ENCODE peak calls at places on chromosomes 1 and 21, in eight cellular contexts. O, T, P, X, Q, N, A and Z are unnamed samples.

GRCh38 chr1:153541641-153542569 is 1.2 kb upstream of the S100A5 start:
- DNase-seq in O (no peak), T (no peak), P (no peak), X (no peak), Q (no peak), N (no peak), A (no peak), Z (peak)

GRCh38 chr1:8661185-8662110 is 156.0 kb downstream of the RERE start:
- DNase-seq in O (no peak), T (no peak), P (no peak), X (peak), Q (peak), N (peak), A (no peak), Z (no peak)

GRCh38 chr1:175043824-175044223 is 20.6 kb upstream of the MRPS14 start:
- DNase-seq in O (no peak), T (no peak), P (no peak), X (no peak), Q (no peak), N (no peak), A (no peak), Z (no peak)

GRCh38 chr21:42113926-42114409 is 42.9 kb downstream of the UMODL1 start:
- DNase-seq in O (no peak), T (no peak), P (no peak), X (no peak), Q (peak), N (no peak), A (no peak), Z (peak)

GRCh38 chr1:111407297-111407696 is 20.2 kb downstream of the OVGP1 start:
- DNase-seq in O (no peak), T (no peak), P (no peak), X (no peak), Q (no peak), N (no peak), A (no peak), Z (no peak)

GRCh38 chr1:234040446-234041317 is 136.2 kb downstream of the SLC35F3 start:
- DNase-seq in O (no peak), T (no peak), P (no peak), X (no peak), Q (no peak), N (no peak), A (no peak), Z (no peak)

GRCh38 chr1:63575340-63575826 is 17.8 kb upstream of the PGM1 start:
- DNase-seq in O (no peak), T (no peak), P (no peak), X (no peak), Q (no peak), N (no peak), A (no peak), Z (no peak)

GRCh38 chr1:35062518-35063196 is 16.5 kb upstream of the ZMYM1 start:
- DNase-seq in O (no peak), T (no peak), P (no peak), X (no peak), Q (peak), N (no peak), A (no peak), Z (no peak)

GRCh38 chr1:24874611-24875225 is 55.4 kb downstream of the RUNX3 start:
- DNase-seq in O (no peak), T (no peak), P (no peak), X (no peak), Q (no peak), N (no peak), A (no peak), Z (no peak)

GRCh38 chr1:60078182-60078581 is 4.6 kb upstream of the C1orf87 start:
- DNase-seq in O (no peak), T (no peak), P (no peak), X (no peak), Q (no peak), N (no peak), A (no peak), Z (no peak)

GRCh38 chr1:224237094-224237881 is 54.2 kb downstream of the DEGS1 start:
- DNase-seq in O (no peak), T (no peak), P (no peak), X (no peak), Q (no peak), N (no peak), A (no peak), Z (no peak)

GRCh38 chr1:150061632-150062101 is 5.9 kb upstream of the VPS45 start:
- DNase-seq in O (no peak), T (no peak), P (no peak), X (no peak), Q (peak), N (peak), A (no peak), Z (no peak)

GRCh38 chr1:205739348-205740160 is 10.4 kb downstream of the NUCKS1 start:
- DNase-seq in O (no peak), T (no peak), P (no peak), X (peak), Q (peak), N (no peak), A (no peak), Z (no peak)

GRCh38 chr1:211517006-211517405 is 25.0 kb upstream of the RD3 start:
- DNase-seq in O (no peak), T (no peak), P (no peak), X (no peak), Q (no peak), N (no peak), A (no peak), Z (no peak)

GRCh38 chr21:32212116-32212515 is 66.7 kb downstream of the MIS18A start:
- DNase-seq in O (no peak), T (no peak), P (no peak), X (no peak), Q (no peak), N (no peak), A (no peak), Z (no peak)

GRCh38 chr1:182392045-182393028 is 747 bp upstream of the GLUL start:
- DNase-seq in O (no peak), T (no peak), P (peak), X (no peak), Q (peak), N (no peak), A (no peak), Z (peak)

GRCh38 chr1:21936366-21937031 is 611 bp downstream of the HSPG2 start:
- DNase-seq in O (no peak), T (no peak), P (no peak), X (no peak), Q (no peak), N (no peak), A (no peak), Z (peak)

GRCh38 chr21:16241021-16241420 is 511.2 kb downstream of the USP25 start:
- DNase-seq in O (no peak), T (no peak), P (no peak), X (no peak), Q (peak), N (no peak), A (no peak), Z (no peak)

GRCh38 chr1:25944986-25945385 is 38.8 kb upstream of the STMN1 start:
- DNase-seq in O (no peak), T (no peak), P (no peak), X (no peak), Q (peak), N (no peak), A (no peak), Z (no peak)

GRCh38 chr1:179083533-179083932 is 1.7 kb downstream of the TOR3A start:
- DNase-seq in O (no peak), T (no peak), P (no peak), X (no peak), Q (no peak), N (no peak), A (no peak), Z (no peak)

GRCh38 chr1:54980046-54980527 is 341 bp upstream of the TMEM61 start:
- DNase-seq in O (no peak), T (no peak), P (no peak), X (no peak), Q (no peak), N (no peak), A (no peak), Z (no peak)